ENCODE peak calls at places on chromosomes 1 and 21, in five cellular contexts. Y, J, A, E and F are unnamed samples.

GRCh38 chr1:31714442-31715096 is 10.8 kb upstream of the COL16A1 start:
- DNase-seq in Y (no peak), J (no peak), A (peak), E (peak), F (no peak)

GRCh38 chr1:3821004-3821933 is 25.0 kb upstream of the LRRC47 start:
- DNase-seq in Y (peak), J (no peak), A (no peak), E (peak), F (no peak)

GRCh38 chr21:44423312-44423821 is 31.9 kb upstream of the LRRC3 start:
- DNase-seq in Y (no peak), J (no peak), A (no peak), E (peak), F (no peak)

GRCh38 chr1:117735045-117735992 is 129.5 kb downstream of the TENT5C start:
- DNase-seq in Y (no peak), J (no peak), A (no peak), E (no peak), F (no peak)

GRCh38 chr1:239635276-239635675 is 248.9 kb downstream of the CHRM3 start:
- DNase-seq in Y (no peak), J (no peak), A (no peak), E (no peak), F (no peak)

GRCh38 chr1:45512641-45513054 is 9.0 kb downstream of the PRDX1 start:
- DNase-seq in Y (no peak), J (no peak), A (peak), E (peak), F (no peak)

GRCh38 chr1:156599811-156600210 is 1.5 kb downstream of the GPATCH4 start:
- DNase-seq in Y (no peak), J (no peak), A (no peak), E (no peak), F (no peak)

GRCh38 chr1:84995484-84996334 is 1.2 kb downstream of the MCOLN2 start:
- DNase-seq in Y (no peak), J (no peak), A (no peak), E (no peak), F (no peak)

GRCh38 chr1:119733754-119734153 is 22.0 kb downstream of the PHGDH start:
- DNase-seq in Y (no peak), J (no peak), A (no peak), E (no peak), F (no peak)

GRCh38 chr1:37493336-37494098 is 19.1 kb downstream of the ZC3H12A start:
- DNase-seq in Y (no peak), J (no peak), A (no peak), E (no peak), F (no peak)

GRCh38 chr1:223363856-223364684 is at the start of gene SUSD4:
- DNase-seq in Y (peak), J (no peak), A (peak), E (peak), F (no peak)

GRCh38 chr1:192807221-192807967 is 1.4 kb upstream of the RGS2 start:
- DNase-seq in Y (no peak), J (no peak), A (no peak), E (no peak), F (no peak)

GRCh38 chr1:192809286-192810252 is 730 bp downstream of the RGS2 start:
- DNase-seq in Y (peak), J (no peak), A (no peak), E (no peak), F (no peak)

GRCh38 chr1:192808588-192809285 is at the start of gene RGS2:
- DNase-seq in Y (peak), J (peak), A (peak), E (peak), F (peak)

GRCh38 chr1:192805832-192806323 is 3.0 kb upstream of the RGS2 start:
- DNase-seq in Y (no peak), J (peak), A (no peak), E (no peak), F (peak)

DNA sequence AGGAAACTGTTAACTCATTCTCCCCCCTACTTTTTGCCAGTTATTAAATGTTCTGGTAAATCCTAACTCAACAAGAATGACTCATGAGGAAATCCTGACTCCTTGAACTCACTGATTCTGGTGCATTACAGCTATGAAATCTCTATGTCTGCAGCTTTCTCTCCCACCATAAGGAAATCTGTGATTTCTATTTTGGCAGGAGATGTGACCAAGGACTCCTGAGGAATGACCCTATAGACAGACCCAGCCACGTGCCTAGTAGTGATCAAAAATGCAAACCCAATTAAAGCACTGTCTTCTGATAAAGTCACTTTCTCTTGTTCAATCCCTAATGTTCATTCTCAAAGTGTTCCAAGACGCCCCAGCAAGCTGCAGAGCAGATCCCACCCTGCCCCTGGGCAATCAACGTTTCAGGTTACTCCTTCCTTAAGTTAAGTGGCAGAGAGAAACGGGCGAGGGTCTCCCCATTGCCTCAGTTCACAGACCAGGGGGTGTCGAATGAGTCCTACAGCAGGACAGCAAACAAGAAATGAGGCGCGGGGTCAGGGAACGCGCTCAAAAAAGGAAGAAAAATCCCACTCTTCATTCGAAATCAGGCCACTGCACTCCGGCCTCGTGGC is 761 bp upstream of the RGS2 start:
- DNase-seq in Y (no peak), J (no peak), A (no peak), E (no peak), F (no peak)
- TF ChIP-seq CTCF in Y (no peak), J (no peak), A (no peak), E (no peak), F (no peak)

GRCh38 chr1:20983297-20983889 is 193.3 kb downstream of the EIF4G3 start:
- DNase-seq in Y (no peak), J (no peak), A (no peak), E (no peak), F (no peak)

GRCh38 chr1:20978413-20978812 is 191.3 kb upstream of the HP1BP3 start:
- DNase-seq in Y (no peak), J (no peak), A (no peak), E (no peak), F (no peak)

GRCh38 chr1:20980051-20980450 is 192.9 kb upstream of the HP1BP3 start:
- DNase-seq in Y (no peak), J (peak), A (no peak), E (no peak), F (no peak)

DNA sequence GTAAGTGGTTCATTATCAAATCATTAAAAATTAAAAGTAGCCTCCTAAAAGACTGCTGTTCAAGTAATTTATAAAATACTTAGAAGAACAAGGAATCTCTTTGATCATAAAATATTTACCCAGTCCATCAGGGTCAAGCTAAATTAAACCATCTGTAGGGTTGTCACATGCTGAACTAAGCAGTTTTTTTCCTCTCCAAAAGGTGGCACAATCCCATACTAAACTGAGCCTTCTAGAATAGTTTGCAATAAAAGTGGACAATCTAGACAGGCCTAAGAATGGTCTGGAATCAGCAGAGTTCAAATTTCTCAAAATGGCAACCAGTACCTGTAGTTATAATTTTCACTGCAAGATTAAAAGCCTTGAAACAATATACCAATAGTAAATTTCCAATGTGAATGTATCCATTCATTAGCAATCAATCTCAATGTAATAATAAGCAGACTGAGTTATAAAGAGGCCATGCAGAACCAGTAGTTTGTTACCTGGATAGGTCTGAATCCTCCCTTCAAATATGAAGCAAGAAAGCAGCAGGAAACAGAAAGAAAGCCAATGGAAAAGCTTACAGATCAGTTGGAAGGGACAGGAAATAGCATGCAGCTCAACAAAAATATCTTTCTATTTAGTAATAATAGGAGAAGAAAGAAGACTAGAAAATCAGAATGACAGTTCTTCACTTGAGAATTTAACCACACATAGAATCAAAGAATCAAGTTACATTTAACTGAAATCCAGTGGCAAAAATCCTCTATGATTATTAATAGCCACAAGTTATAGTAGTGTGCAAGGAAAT is 194.6 kb downstream of the EIF4G3 start:
- DNase-seq in Y (no peak), J (no peak), A (no peak), E (no peak), F (no peak)
- TF ChIP-seq CTCF in Y (peak), J (peak), A (no peak), E (no peak), F (peak)

GRCh38 chr1:64892576-64893573 is 73.5 kb downstream of the JAK1 start:
- DNase-seq in Y (no peak), J (no peak), A (no peak), E (no peak), F (no peak)

GRCh38 chr1:64893921-64894320 is 72.4 kb downstream of the JAK1 start:
- DNase-seq in Y (no peak), J (no peak), A (no peak), E (no peak), F (no peak)

GRCh38 chr1:64896546-64896945 is 69.8 kb downstream of the JAK1 start:
- DNase-seq in Y (no peak), J (no peak), A (no peak), E (no peak), F (no peak)

GRCh38 chr1:64894438-64895196 is 71.7 kb downstream of the JAK1 start:
- DNase-seq in Y (no peak), J (no peak), A (no peak), E (no peak), F (no peak)

GRCh38 chr1:64895500-64895899 is 70.8 kb downstream of the JAK1 start:
- DNase-seq in Y (no peak), J (no peak), A (no peak), E (no peak), F (no peak)
- TF ChIP-seq CTCF in Y (no peak), J (no peak), A (no peak), E (no peak), F (no peak)

DNA sequence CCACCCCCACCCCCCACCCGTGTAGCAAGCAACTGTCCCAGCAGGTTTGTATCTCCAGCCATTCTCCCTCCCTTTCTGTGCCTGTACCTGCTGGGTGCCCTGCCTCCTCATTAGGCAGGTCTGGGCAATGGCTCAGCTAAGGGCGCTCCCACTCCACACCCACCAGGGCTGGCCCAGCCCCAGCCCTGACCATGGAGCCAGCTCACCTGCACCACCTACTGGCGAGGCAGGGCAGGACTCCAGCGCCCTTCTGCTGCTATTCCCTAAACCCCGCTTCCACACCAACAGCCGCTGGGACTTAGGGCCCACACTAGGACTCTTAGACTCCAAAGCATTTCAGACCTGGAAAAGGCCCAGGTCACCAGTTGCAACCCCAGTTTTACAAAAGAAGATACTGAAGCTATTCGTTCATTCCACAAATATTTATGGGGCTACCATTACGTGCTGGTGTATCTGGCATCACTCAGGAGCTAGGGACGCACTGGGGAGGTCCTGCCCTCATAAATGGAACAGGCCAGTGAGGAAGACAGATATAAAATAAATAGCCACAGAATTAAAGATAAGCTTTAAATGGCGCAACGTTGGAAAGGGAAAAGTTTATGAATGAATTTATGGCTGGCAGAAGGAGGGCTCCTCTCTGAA is 24.0 kb downstream of the PGLYRP3 start:
- DNase-seq in Y (no peak), J (no peak), A (peak), E (peak), F (no peak)
- TF ChIP-seq CTCF in Y (peak), J (peak), A (peak), E (peak), F (peak)